ENCODE peak calls at places on chromosome 18, in six cellular contexts. One of them, this sample, is unnamed. For H3K27me3 and H3K4me1, the result is how much of the 10 kb centered on the place peaks cover.

GRCh38 chr18:9682572-9682971 is 25.5 kb upstream of the RAB31 start:
- DNase-seq in Peyer's patch: no peak
- DNase-seq in PC-9: no peak
- DNase-seq in heart left ventricle: no peak
- DNase-seq in small intestine: no peak
- DNase-seq in mammary epithelial cell: no peak
- DNase-seq in this sample: no peak

GRCh38 chr18:74498712-74499629 is 2.8 kb downstream of the CNDP2 start:
- DNase-seq in PC-9: no peak
- DNase-seq in heart left ventricle: no peak
- DNase-seq in small intestine: peak
- DNase-seq in mammary epithelial cell: no peak
- DNase-seq in Peyer's patch: peak
- DNase-seq in this sample: no peak

GRCh38 chr18:55138401-55138800 is 179.1 kb upstream of the CCDC68 start:
- DNase-seq in heart left ventricle: no peak
- DNase-seq in Peyer's patch: no peak
- DNase-seq in mammary epithelial cell: no peak
- DNase-seq in PC-9: no peak
- DNase-seq in small intestine: no peak
- DNase-seq in this sample: no peak

GRCh38 chr18:62399781-62400308 is 74.7 kb downstream of the TNFRSF11A start:
- DNase-seq in heart left ventricle: no peak
- DNase-seq in mammary epithelial cell: peak
- DNase-seq in Peyer's patch: no peak
- DNase-seq in PC-9: peak
- DNase-seq in small intestine: peak
- DNase-seq in this sample: peak

GRCh38 chr18:9017900-9018217 is 84.6 kb upstream of the NDUFV2 start:
- DNase-seq in mammary epithelial cell: peak
- DNase-seq in small intestine: no peak
- DNase-seq in heart left ventricle: no peak
- DNase-seq in PC-9: peak
- DNase-seq in Peyer's patch: no peak
- DNase-seq in this sample: no peak

GRCh38 chr18:55442561-55442960 is 145.4 kb downstream of the TCF4 start:
- DNase-seq in small intestine: no peak
- DNase-seq in Peyer's patch: no peak
- DNase-seq in heart left ventricle: no peak
- DNase-seq in PC-9: no peak
- DNase-seq in mammary epithelial cell: no peak
- DNase-seq in this sample: no peak

GRCh38 chr18:61876899-61877298 is 15.9 kb downstream of the RNF152 start:
- DNase-seq in PC-9: no peak
- DNase-seq in Peyer's patch: no peak
- DNase-seq in small intestine: no peak
- DNase-seq in heart left ventricle: no peak
- DNase-seq in mammary epithelial cell: no peak
- DNase-seq in this sample: no peak

GRCh38 chr18:9135912-9136314 is 668 bp upstream of the ANKRD12 start:
- DNase-seq in mammary epithelial cell: peak
- DNase-seq in Peyer's patch: no peak
- DNase-seq in heart left ventricle: no peak
- DNase-seq in PC-9: peak
- DNase-seq in small intestine: peak
- DNase-seq in this sample: no peak

GRCh38 chr18:5746844-5747243 is 148.5 kb downstream of the TMEM200C start:
- DNase-seq in mammary epithelial cell: no peak
- DNase-seq in Peyer's patch: no peak
- DNase-seq in small intestine: no peak
- DNase-seq in heart left ventricle: no peak
- DNase-seq in PC-9: no peak
- DNase-seq in this sample: no peak

GRCh38 chr18:63823516-63824219 is 48.5 kb downstream of the SERPINB7 start:
- DNase-seq in small intestine: peak
- DNase-seq in heart left ventricle: no peak
- DNase-seq in mammary epithelial cell: no peak
- DNase-seq in PC-9: no peak
- DNase-seq in Peyer's patch: peak
- DNase-seq in this sample: no peak

GRCh38 chr18:29147944-29148343 is 971.0 kb upstream of the CDH2 start:
- DNase-seq in PC-9: no peak
- DNase-seq in heart left ventricle: no peak
- DNase-seq in Peyer's patch: no peak
- DNase-seq in mammary epithelial cell: peak
- DNase-seq in small intestine: no peak
- DNase-seq in this sample: no peak

GRCh38 chr18:34691626-34692025 is 18.5 kb upstream of the DTNA start:
- DNase-seq in Peyer's patch: no peak
- DNase-seq in PC-9: no peak
- DNase-seq in small intestine: no peak
- DNase-seq in heart left ventricle: no peak
- DNase-seq in mammary epithelial cell: no peak
- DNase-seq in this sample: no peak

GRCh38 chr18:49321800-49322461 is 138.5 kb downstream of the DYM start:
- DNase-seq in PC-9: no peak
- DNase-seq in small intestine: no peak
- DNase-seq in heart left ventricle: no peak
- DNase-seq in mammary epithelial cell: peak
- DNase-seq in Peyer's patch: no peak
- DNase-seq in this sample: no peak

GRCh38 chr18:67621025-67621713 is 104.6 kb upstream of the DSEL start:
- DNase-seq in small intestine: peak
- DNase-seq in mammary epithelial cell: no peak
- DNase-seq in Peyer's patch: no peak
- DNase-seq in PC-9: no peak
- DNase-seq in heart left ventricle: no peak
- DNase-seq in this sample: no peak

GRCh38 chr18:49768051-49768391 is 45.3 kb downstream of the ACAA2 start:
- DNase-seq in heart left ventricle: peak
- DNase-seq in PC-9: peak
- DNase-seq in mammary epithelial cell: peak
- DNase-seq in Peyer's patch: peak
- DNase-seq in small intestine: peak
- DNase-seq in this sample: peak

GRCh38 chr18:25229858-25230257 is 122.1 kb downstream of the ZNF521 start:
- DNase-seq in PC-9: no peak
- DNase-seq in heart left ventricle: no peak
- DNase-seq in mammary epithelial cell: no peak
- DNase-seq in Peyer's patch: no peak
- DNase-seq in small intestine: no peak
- DNase-seq in this sample: no peak

GRCh38 chr18:70384181-70384790 is 95.4 kb downstream of the SOCS6 start:
- DNase-seq in small intestine: peak
- DNase-seq in heart left ventricle: no peak
- DNase-seq in PC-9: peak
- DNase-seq in Peyer's patch: peak
- DNase-seq in mammary epithelial cell: peak
- DNase-seq in this sample: peak

GRCh38 chr18:75070625-75071483 is 138.1 kb downstream of the PTGR3 start:
- DNase-seq in Peyer's patch: peak
- DNase-seq in heart left ventricle: no peak
- DNase-seq in mammary epithelial cell: peak
- DNase-seq in small intestine: peak
- DNase-seq in PC-9: peak
- DNase-seq in this sample: peak

GRCh38 chr18:24227976-24228660 is 89.3 kb downstream of the CABYR start:
- DNase-seq in PC-9: peak
- DNase-seq in heart left ventricle: no peak
- DNase-seq in mammary epithelial cell: peak
- DNase-seq in small intestine: peak
- DNase-seq in Peyer's patch: no peak
- DNase-seq in this sample: no peak

GRCh38 chr18:46481847-46482245 is 175.2 kb downstream of the LOXHD1 start:
- DNase-seq in mammary epithelial cell: peak
- DNase-seq in small intestine: no peak
- DNase-seq in Peyer's patch: no peak
- DNase-seq in PC-9: no peak
- DNase-seq in heart left ventricle: no peak
- DNase-seq in this sample: no peak

GRCh38 chr18:74013955-74014354 is 133.7 kb downstream of the FBXO15 start:
- DNase-seq in PC-9: peak
- DNase-seq in small intestine: no peak
- DNase-seq in heart left ventricle: no peak
- DNase-seq in mammary epithelial cell: peak
- DNase-seq in Peyer's patch: no peak
- DNase-seq in this sample: no peak

GRCh38 chr18:57915241-57915640 is 112.1 kb upstream of the ATP8B1 start:
- DNase-seq in heart left ventricle: no peak
- DNase-seq in mammary epithelial cell: no peak
- DNase-seq in PC-9: no peak
- DNase-seq in small intestine: no peak
- DNase-seq in Peyer's patch: no peak
- DNase-seq in this sample: no peak

GRCh38 chr18:57913686-57914085 is 110.6 kb upstream of the ATP8B1 start:
- DNase-seq in mammary epithelial cell: no peak
- DNase-seq in small intestine: no peak
- DNase-seq in Peyer's patch: no peak
- DNase-seq in PC-9: no peak
- DNase-seq in heart left ventricle: no peak
- DNase-seq in this sample: no peak

GRCh38 chr18:57918601-57919000 is 115.5 kb upstream of the ATP8B1 start:
- DNase-seq in PC-9: no peak
- DNase-seq in small intestine: no peak
- DNase-seq in Peyer's patch: no peak
- DNase-seq in mammary epithelial cell: no peak
- DNase-seq in heart left ventricle: no peak
- DNase-seq in this sample: no peak

GRCh38 chr18:57915848-57916596 is 112.9 kb upstream of the ATP8B1 start:
- DNase-seq in mammary epithelial cell: no peak
- DNase-seq in Peyer's patch: peak
- DNase-seq in small intestine: peak
- DNase-seq in heart left ventricle: no peak
- DNase-seq in PC-9: no peak
- DNase-seq in this sample: no peak

DNA sequence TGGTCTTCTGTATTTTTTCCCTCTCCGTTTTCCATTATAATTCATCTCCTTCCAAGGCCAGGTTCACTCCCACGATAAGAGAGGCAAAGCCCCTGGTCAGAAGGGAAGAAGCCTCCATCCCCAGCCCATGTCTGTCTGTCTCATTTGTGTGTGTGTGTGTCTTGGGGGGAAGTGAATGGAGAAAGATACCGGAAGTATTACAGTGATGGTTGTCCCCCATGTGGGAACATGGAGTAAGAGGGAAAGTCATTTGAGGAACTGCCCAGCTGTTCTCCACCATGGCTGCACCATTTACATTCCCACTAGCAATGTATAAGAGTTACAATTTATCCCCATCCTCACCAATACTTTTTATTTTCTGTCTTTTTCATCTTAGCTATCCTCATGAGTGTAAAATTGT is 113.6 kb upstream of the ATP8B1 start:
- DNase-seq in PC-9: no peak
- DNase-seq in mammary epithelial cell: no peak
- DNase-seq in heart left ventricle: no peak
- DNase-seq in Peyer's patch: no peak
- DNase-seq in small intestine: no peak
- DNase-seq in this sample: no peak
- H3K27me3 ChIP-seq in PC-9: under half
- H3K27me3 ChIP-seq in mammary epithelial cell: under half
- H3K27me3 ChIP-seq in heart left ventricle: under half
- H3K27me3 ChIP-seq in Peyer's patch: under half
- H3K27me3 ChIP-seq in small intestine: under half
- H3K27me3 ChIP-seq in this sample: under half

GRCh38 chr18:56495884-56496283 is 142.5 kb downstream of the TXNL1 start:
- DNase-seq in mammary epithelial cell: no peak
- DNase-seq in PC-9: no peak
- DNase-seq in Peyer's patch: no peak
- DNase-seq in heart left ventricle: no peak
- DNase-seq in small intestine: no peak
- DNase-seq in this sample: no peak
- H3K4me1 ChIP-seq in mammary epithelial cell: under half
- H3K4me1 ChIP-seq in PC-9: under half
- H3K4me1 ChIP-seq in Peyer's patch: under half
- H3K4me1 ChIP-seq in heart left ventricle: under half
- H3K4me1 ChIP-seq in small intestine: under half
- H3K4me1 ChIP-seq in this sample: under half

GRCh38 chr18:37343542-37343851 is 222.1 kb downstream of the CELF4 start:
- DNase-seq in heart left ventricle: no peak
- DNase-seq in PC-9: no peak
- DNase-seq in mammary epithelial cell: peak
- DNase-seq in small intestine: no peak
- DNase-seq in Peyer's patch: no peak
- DNase-seq in this sample: no peak

GRCh38 chr18:37336568-37337285 is 228.9 kb downstream of the CELF4 start:
- DNase-seq in small intestine: no peak
- DNase-seq in heart left ventricle: no peak
- DNase-seq in mammary epithelial cell: no peak
- DNase-seq in PC-9: no peak
- DNase-seq in Peyer's patch: no peak
- DNase-seq in this sample: no peak

GRCh38 chr18:37339701-37340215 is 225.8 kb downstream of the CELF4 start:
- DNase-seq in Peyer's patch: no peak
- DNase-seq in mammary epithelial cell: no peak
- DNase-seq in heart left ventricle: no peak
- DNase-seq in PC-9: no peak
- DNase-seq in small intestine: no peak
- DNase-seq in this sample: no peak

GRCh38 chr18:37341473-37342086 is 224.0 kb downstream of the CELF4 start:
- DNase-seq in mammary epithelial cell: no peak
- DNase-seq in Peyer's patch: no peak
- DNase-seq in PC-9: no peak
- DNase-seq in small intestine: no peak
- DNase-seq in heart left ventricle: no peak
- DNase-seq in this sample: no peak

GRCh38 chr18:37341016-37341415 is 224.6 kb downstream of the CELF4 start:
- DNase-seq in mammary epithelial cell: no peak
- DNase-seq in small intestine: no peak
- DNase-seq in PC-9: no peak
- DNase-seq in Peyer's patch: no peak
- DNase-seq in heart left ventricle: no peak
- DNase-seq in this sample: no peak
- H3K27me3 ChIP-seq in mammary epithelial cell: under half
- H3K27me3 ChIP-seq in small intestine: under half
- H3K27me3 ChIP-seq in PC-9: under half
- H3K27me3 ChIP-seq in Peyer's patch: under half
- H3K27me3 ChIP-seq in heart left ventricle: under half
- H3K27me3 ChIP-seq in this sample: under half

GRCh38 chr18:22964116-22964515 is 31.0 kb downstream of the RBBP8 start:
- DNase-seq in Peyer's patch: no peak
- DNase-seq in PC-9: no peak
- DNase-seq in mammary epithelial cell: no peak
- DNase-seq in heart left ventricle: no peak
- DNase-seq in small intestine: no peak
- DNase-seq in this sample: no peak

GRCh38 chr18:22961156-22961555 is 28.0 kb downstream of the RBBP8 start:
- DNase-seq in Peyer's patch: no peak
- DNase-seq in mammary epithelial cell: no peak
- DNase-seq in PC-9: no peak
- DNase-seq in small intestine: no peak
- DNase-seq in heart left ventricle: no peak
- DNase-seq in this sample: no peak

GRCh38 chr18:22956226-22956625 is 23.1 kb downstream of the RBBP8 start:
- DNase-seq in mammary epithelial cell: no peak
- DNase-seq in Peyer's patch: no peak
- DNase-seq in small intestine: no peak
- DNase-seq in PC-9: no peak
- DNase-seq in heart left ventricle: no peak
- DNase-seq in this sample: no peak

GRCh38 chr18:22964722-22965121 is 31.6 kb downstream of the RBBP8 start:
- DNase-seq in mammary epithelial cell: no peak
- DNase-seq in small intestine: no peak
- DNase-seq in PC-9: no peak
- DNase-seq in Peyer's patch: no peak
- DNase-seq in heart left ventricle: no peak
- DNase-seq in this sample: no peak

GRCh38 chr18:22962004-22962403 is 28.9 kb downstream of the RBBP8 start:
- DNase-seq in heart left ventricle: no peak
- DNase-seq in Peyer's patch: no peak
- DNase-seq in PC-9: no peak
- DNase-seq in mammary epithelial cell: no peak
- DNase-seq in small intestine: no peak
- DNase-seq in this sample: no peak
- H3K4me1 ChIP-seq in heart left ventricle: under half
- H3K4me1 ChIP-seq in Peyer's patch: under half
- H3K4me1 ChIP-seq in PC-9: under half
- H3K4me1 ChIP-seq in mammary epithelial cell: under half
- H3K4me1 ChIP-seq in small intestine: under half
- H3K4me1 ChIP-seq in this sample: under half

This sample was measured in Panc1.